ENCODE peak calls at places on chromosomes 3 and 15, in six cellular contexts. T, R, B, A, M and Y are unnamed samples.

GRCh38 chr15:63983071-63983711 is 63.1 kb downstream of the DAPK2 start:
- DNase-seq in M (peak), R (no peak), A (no peak), T (no peak), B (peak), Y (peak)

GRCh38 chr3:78765671-78766485 is 1001.9 kb downstream of the ROBO1 start:
- DNase-seq in A (no peak), R (no peak), B (no peak), T (no peak), M (no peak), Y (no peak)

GRCh38 chr3:117721866-117722265 is 1012.3 kb downstream of the TUSC7 start:
- DNase-seq in R (no peak), B (no peak), M (no peak), A (no peak), T (no peak), Y (no peak)

GRCh38 chr15:70197318-70197944 is 99.7 kb upstream of the TLE3 start:
- DNase-seq in B (peak), T (no peak), M (no peak), R (no peak), A (no peak), Y (no peak)

GRCh38 chr15:74826372-74826819 is at the start of gene CPLX3:
- DNase-seq in T (peak), M (no peak), A (peak), B (peak), R (peak), Y (peak)

GRCh38 chr3:10194328-10195071 is 29.8 kb downstream of the IRAK2 start:
- DNase-seq in A (peak), M (no peak), T (peak), B (no peak), R (no peak), Y (no peak)

GRCh38 chr3:124137264-124137663 is 145.3 kb upstream of the ROPN1 start:
- DNase-seq in A (no peak), B (no peak), R (no peak), M (no peak), T (no peak), Y (no peak)

GRCh38 chr3:136898549-136898948 is 36.5 kb downstream of the NCK1 start:
- DNase-seq in M (no peak), A (no peak), R (no peak), T (no peak), B (no peak), Y (no peak)

GRCh38 chr15:42045211-42045615 is 24.4 kb upstream of the PLA2G4E start:
- DNase-seq in B (peak), R (no peak), M (no peak), A (no peak), T (no peak), Y (no peak)

GRCh38 chr15:95825672-95826387 is 504.7 kb upstream of the NR2F2 start:
- DNase-seq in B (no peak), T (no peak), R (no peak), A (no peak), M (no peak), Y (no peak)

GRCh38 chr3:152842423-152842822 is 7.5 kb downstream of the P2RY1 start:
- DNase-seq in B (no peak), T (no peak), R (no peak), M (peak), A (no peak), Y (no peak)

GRCh38 chr3:190709351-190709773 is 153.1 kb downstream of the GMNC start:
- DNase-seq in T (no peak), R (peak), A (no peak), M (no peak), B (no peak), Y (no peak)

GRCh38 chr3:126542340-126543241 is 16.1 kb downstream of the C3orf22 start:
- DNase-seq in A (no peak), M (peak), R (no peak), T (no peak), B (peak), Y (no peak)

GRCh38 chr15:95684126-95684525 is 646.4 kb upstream of the NR2F2 start:
- DNase-seq in B (no peak), M (no peak), A (no peak), R (no peak), T (no peak), Y (no peak)

GRCh38 chr3:155270063-155270462 is 23.4 kb downstream of the STRIT1 start:
- DNase-seq in R (no peak), A (no peak), B (no peak), M (no peak), T (no peak), Y (no peak)

GRCh38 chr3:11629716-11630115 is 14.0 kb downstream of the VGLL4 start:
- DNase-seq in A (no peak), B (no peak), T (no peak), R (peak), M (no peak), Y (no peak)

GRCh38 chr3:42024578-42025387 is 62.9 kb upstream of the ULK4 start:
- DNase-seq in M (no peak), B (peak), T (no peak), R (no peak), A (no peak), Y (peak)

GRCh38 chr15:64112077-64112772 is 16.4 kb downstream of the SNX1 start:
- DNase-seq in T (no peak), R (no peak), A (no peak), B (no peak), M (no peak), Y (no peak)

GRCh38 chr3:127615631-127616305 is 13.2 kb upstream of the PODXL2 start:
- DNase-seq in M (no peak), R (no peak), A (no peak), B (no peak), T (no peak), Y (no peak)

GRCh38 chr3:150253622-150254021 is 154.5 kb upstream of the TSC22D2 start:
- DNase-seq in R (no peak), T (no peak), A (no peak), M (no peak), B (no peak), Y (no peak)

GRCh38 chr3:37974928-37975223 is 15.7 kb upstream of the VILL start:
- DNase-seq in A (no peak), R (no peak), B (no peak), M (no peak), T (no peak), Y (no peak)

GRCh38 chr3:173584834-173585831 is 187.6 kb downstream of the NLGN1 start:
- DNase-seq in A (no peak), R (peak), M (no peak), B (peak), T (no peak), Y (peak)